ENCODE peak calls at places on chromosomes 4 and X, in eight cellular contexts. G, W, P, V, R, I, X and H are unnamed samples.

GRCh38 chr4:113024373-113024772 is 25.1 kb upstream of the ANK2 start:
- DNase-seq in W (no peak), V (no peak), P (no peak), G (no peak), X (no peak), I (no peak), R (no peak), H (no peak)

GRCh38 chr4:177480796-177481195 is 38.6 kb upstream of the AGA start:
- DNase-seq in G (peak; percentile 15), P (peak; percentile 67), W (no peak), V (peak; percentile 93), X (no peak), R (no peak), I (no peak), H (no peak)

GRCh38 chr4:87502580-87503238 is 26.5 kb downstream of the SPARCL1 start:
- DNase-seq in W (no peak), I (no peak), P (peak; percentile 28), X (no peak), G (peak; percentile 51), V (peak; percentile 23), R (no peak), H (peak; percentile 54)

GRCh38 chr4:81314196-81314896 is 99.3 kb upstream of the PRKG2 start:
- DNase-seq in V (peak; percentile 91), W (peak; percentile 46), G (peak; percentile 50), I (no peak), P (peak; percentile 93), R (no peak), X (no peak), H (peak; percentile 14)

GRCh38 chrX:125620715-125621587 is 301.3 kb downstream of the TEX13C start:
- DNase-seq in G (no peak), R (no peak), W (no peak), V (no peak), I (no peak), P (no peak), X (no peak), H (no peak)

GRCh38 chrX:13452283-13452682 is 117.1 kb upstream of the EGFL6 start:
- DNase-seq in X (no peak), W (no peak), V (no peak), G (no peak), I (no peak), R (no peak), P (no peak), H (no peak)

GRCh38 chrX:136636121-136636520 is 11.8 kb upstream of the CD40LG start:
- DNase-seq in P (no peak), G (no peak), V (no peak), W (no peak), I (no peak), X (peak; percentile 13), R (no peak), H (no peak)

GRCh38 chr4:174757736-174758135 is 71.3 kb downstream of the GLRA3 start:
- DNase-seq in G (no peak), R (no peak), V (no peak), W (no peak), X (no peak), I (no peak), P (no peak), H (no peak)

GRCh38 chrX:20620301-20620700 is 353.6 kb upstream of the RPS6KA3 start:
- DNase-seq in I (no peak), W (no peak), R (no peak), G (no peak), X (no peak), P (peak; percentile 40), V (no peak), H (peak; percentile 33)

GRCh38 chrX:40651620-40652223 is 4.4 kb upstream of the CXorf38 start:
- DNase-seq in V (peak; percentile 65), G (peak; percentile 77), P (no peak), X (peak; percentile 52), W (peak; percentile 75), I (peak; percentile 30), R (peak; percentile 34), H (peak; percentile 79)

GRCh38 chr4:52982246-52982950 is 120.3 kb downstream of the RASL11B start:
- DNase-seq in X (no peak), W (peak; percentile 31), P (peak; percentile 40), R (no peak), I (peak; percentile 24), V (peak; percentile 73), G (peak; percentile 88), H (peak; percentile 57)

GRCh38 chr4:52979020-52979419 is 116.9 kb downstream of the RASL11B start:
- DNase-seq in R (no peak), V (no peak), P (no peak), X (no peak), W (no peak), I (no peak), G (peak; percentile 50), H (peak; percentile 20)

GRCh38 chr4:52976523-52977230 is 114.6 kb downstream of the RASL11B start:
- DNase-seq in G (no peak), W (no peak), V (no peak), P (no peak), X (no peak), I (no peak), R (no peak), H (no peak)

GRCh38 chr4:52977252-52977651 is 115.1 kb downstream of the RASL11B start:
- DNase-seq in I (no peak), V (no peak), W (no peak), X (no peak), G (no peak), R (no peak), P (no peak), H (no peak)

GRCh38 chr4:52979821-52980590 is 117.9 kb downstream of the RASL11B start:
- DNase-seq in I (no peak), W (no peak), P (no peak), G (no peak), R (no peak), X (no peak), V (no peak), H (no peak)
- TF ChIP-seq CTCF in I (no peak), W (no peak), P (no peak), G (no peak), R (no peak), X (no peak), V (no peak), H (no peak)

DNA sequence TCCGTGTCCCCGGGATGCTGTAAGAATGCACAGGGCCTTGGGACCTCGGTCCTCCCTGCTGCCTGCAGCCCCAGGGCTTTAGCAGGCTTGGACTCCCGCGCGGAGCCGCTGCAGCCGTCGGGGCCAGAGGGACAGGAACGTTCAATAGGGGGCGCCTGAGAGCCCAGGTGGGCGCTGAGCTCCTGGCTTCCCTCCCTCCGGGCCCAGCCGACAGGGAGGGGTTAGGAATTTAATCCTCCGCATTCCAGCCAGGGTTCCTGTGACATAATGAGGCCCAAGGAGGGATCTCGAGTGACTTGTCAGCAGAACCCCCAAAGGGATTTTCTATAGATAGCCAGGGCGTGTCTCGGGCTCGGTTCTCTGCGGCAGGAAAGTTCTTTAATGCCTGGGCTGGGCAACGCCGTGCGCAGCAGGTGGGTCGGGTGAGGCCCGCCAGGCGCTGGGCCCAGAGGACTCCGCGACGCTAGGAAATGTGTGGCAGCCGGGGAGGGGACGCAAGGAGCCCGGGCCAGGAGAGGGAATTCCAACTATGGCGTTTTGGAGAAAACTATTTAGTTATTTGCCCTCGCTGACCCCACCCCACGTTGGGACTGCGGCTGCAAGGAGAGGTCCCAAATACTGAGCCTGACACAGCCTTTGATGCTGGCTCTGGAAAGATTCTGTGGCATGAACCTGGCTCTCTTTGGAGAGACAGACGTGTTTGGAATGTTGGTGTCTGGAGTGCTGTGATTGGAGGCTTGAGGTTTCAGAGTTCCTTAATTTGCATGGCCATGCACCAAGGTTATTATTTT is 285.2 kb upstream of the GATB start:
- DNase-seq in V (no peak), X (peak; percentile 75), W (no peak), G (no peak), I (peak; percentile 38), R (no peak), P (no peak), H (no peak)
- TF ChIP-seq CTCF in V (peak; percentile 21), X (peak; percentile 84), W (peak; percentile 31), G (peak; percentile 70), I (peak; percentile 67), R (no peak), P (peak; percentile 45), H (peak; percentile 20)

DNA sequence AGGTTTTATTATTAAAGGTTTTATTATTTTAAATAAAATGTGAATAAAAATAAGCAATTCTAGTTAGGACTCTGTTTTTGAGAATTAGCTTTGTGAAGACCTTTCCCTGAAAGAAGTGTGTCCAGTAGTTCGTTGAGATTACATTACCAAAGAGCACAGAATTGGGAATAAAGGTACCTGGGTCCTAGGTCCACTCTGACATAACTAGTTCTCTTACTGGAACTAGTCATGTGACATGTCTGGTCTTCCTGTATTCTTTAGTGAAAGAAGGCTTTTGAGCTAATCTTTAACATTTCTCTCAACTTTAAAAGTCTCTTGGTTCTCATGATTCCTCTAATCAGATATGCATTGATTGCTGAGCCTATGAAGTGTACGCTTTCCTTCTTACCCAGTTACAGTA is 292.0 kb upstream of the SMIM31 start:
- DNase-seq in G (no peak), W (no peak), P (no peak), R (no peak), X (no peak), I (no peak), V (no peak), H (no peak)
- TF ChIP-seq CTCF in G (no peak), W (no peak), P (no peak), R (no peak), X (no peak), I (no peak), V (no peak), H (no peak)

DNA sequence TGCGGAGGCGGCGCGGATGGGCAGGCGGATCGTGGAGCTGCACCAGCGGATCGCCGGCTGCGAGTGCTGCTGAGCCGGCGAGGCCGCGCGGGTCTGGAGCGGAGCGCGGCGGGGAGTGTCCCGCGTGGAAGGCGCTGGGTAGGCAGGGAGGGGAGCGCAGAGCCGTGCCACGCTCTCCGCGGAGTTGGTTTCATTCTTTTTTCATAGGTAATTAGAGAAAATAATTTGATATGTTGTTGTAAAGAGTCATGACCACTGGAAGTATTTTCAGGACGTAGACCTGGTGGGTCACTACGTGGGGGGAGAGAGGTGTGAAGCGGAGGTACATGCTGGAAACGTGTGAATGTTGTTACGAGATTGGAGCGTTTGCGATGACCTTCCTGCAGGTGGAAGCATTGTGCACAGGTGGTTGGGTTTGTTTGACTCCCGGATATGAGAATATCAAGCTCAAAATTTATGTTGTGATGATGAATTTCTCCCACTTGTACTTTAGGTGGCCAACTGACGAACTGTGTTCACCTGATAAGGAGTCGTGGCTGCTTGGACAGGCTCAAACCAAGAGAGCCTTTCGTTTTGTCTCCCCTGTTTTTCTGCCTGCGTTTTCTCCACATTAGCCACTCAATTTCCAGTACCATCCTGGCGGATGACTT is 19.1 kb upstream of the S100P start:
- DNase-seq in W (peak; percentile 84), V (peak; percentile 41), I (peak; percentile 37), P (no peak), G (peak; percentile 61), X (no peak), R (peak; percentile 37), H (peak; percentile 71)
- TF ChIP-seq CTCF in W (peak; percentile 63), V (peak; percentile 36), I (peak; percentile 60), P (peak; percentile 31), G (peak; percentile 53), X (no peak), R (peak; percentile 76), H (peak; percentile 57)

DNA sequence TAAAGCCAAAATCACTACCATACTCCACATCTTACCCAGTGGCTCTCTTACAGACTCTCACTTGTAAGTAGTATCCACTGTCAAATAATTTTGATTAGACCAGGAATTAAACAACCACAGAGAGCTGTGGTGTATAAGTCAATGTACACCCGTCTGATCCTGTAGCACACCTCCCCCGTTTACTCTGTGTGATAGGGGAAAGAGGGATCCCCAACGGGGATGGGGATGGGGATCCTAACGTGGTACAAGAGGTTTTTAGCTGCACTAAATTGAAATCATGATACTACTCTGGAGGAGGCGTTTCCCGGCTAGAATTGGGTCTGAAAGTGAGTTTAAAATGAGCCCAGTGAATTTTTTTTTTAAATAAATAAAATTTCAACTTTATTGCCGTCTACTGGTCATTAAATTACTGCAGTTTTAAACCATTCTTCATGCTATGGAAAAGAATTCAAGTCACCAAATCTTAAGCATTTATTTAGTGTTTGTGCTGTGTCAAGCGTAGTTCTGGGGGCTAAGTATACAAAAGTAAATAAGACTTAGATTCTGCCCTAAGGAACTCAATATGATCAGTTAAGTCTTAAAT is 76.6 kb downstream of the INTS12 start:
- DNase-seq in G (no peak), P (no peak), X (no peak), W (no peak), V (no peak), R (no peak), I (no peak), H (peak; percentile 26)
- TF ChIP-seq CTCF in G (no peak), P (peak; percentile 18), X (peak; percentile 71), W (no peak), V (no peak), R (no peak), I (no peak), H (peak; percentile 25)